ENCODE peak calls at places on chromosome 5, in eight cellular contexts. B is pancreas; Q is heart right ventricle; E is upper lobe of right lung; T is activated CD8-positive, alpha-beta T cell treated with anti-CD3 and anti-CD28 coated beads for 36 hours; I is GM12878; O is activated T-cell treated with anti-CD3 and anti-CD28 coated beads, Interleukin-2, amount 50 U/mL, for 72 hours; A is activated naive CD8-positive, alpha-beta T cell treated with anti-CD3 and anti-CD28 coated beads, Interleukin-2, amount 50 U/mL, for 24 hours. K is an unnamed sample.
A peak's percentile ranks its signal among the peaks of the same experiment; 100 is the strongest.

GRCh38 chr5:88813244-88813643 is 69.7 kb downstream of the MEF2C start:
- ATAC-seq in O (no peak), A (no peak), I (peak; percentile 27), Q (peak; percentile 45), E (peak; percentile 78), B (no peak), T (no peak), K (no peak)

GRCh38 chr5:91293131-91293530 is 90.0 kb downstream of the ARRDC3 start:
- ATAC-seq in E (no peak), Q (no peak), A (peak; percentile 60), O (peak; percentile 81), T (peak; percentile 76), I (peak; percentile 79), B (peak; percentile 18), K (no peak)

GRCh38 chr5:14767942-14768837 is 103.4 kb downstream of the ANKH start:
- ATAC-seq in E (no peak), O (no peak), T (no peak), B (peak; percentile 30), Q (no peak), A (no peak), I (no peak), K (no peak)

GRCh38 chr5:34598177-34598794 is 57.8 kb upstream of the RAI14 start:
- ATAC-seq in O (peak; percentile 74), T (no peak), A (no peak), I (no peak), E (peak; percentile 28), B (peak; percentile 40), Q (peak; percentile 47), K (peak; percentile 94)

GRCh38 chr5:143405063-143405746 is 1.7 kb upstream of the NR3C1 start:
- ATAC-seq in T (peak; percentile 55), B (peak; percentile 57), A (peak; percentile 53), Q (peak; percentile 78), E (peak; percentile 60), I (peak; percentile 49), O (peak; percentile 46), K (peak; percentile 60)

GRCh38 chr5:150210644-150211043 is 20.8 kb downstream of the SLC6A7 start:
- ATAC-seq in T (no peak), B (no peak), Q (no peak), O (no peak), E (no peak), I (no peak), A (no peak), K (no peak)

GRCh38 chr5:132300572-132301340 is 6.6 kb downstream of the SLC22A4 start:
- ATAC-seq in T (no peak), Q (peak; percentile 61), O (no peak), A (no peak), B (peak; percentile 34), I (no peak), E (no peak), K (no peak)

GRCh38 chr5:137695651-137696428 is 40.0 kb downstream of the KLHL3 start:
- ATAC-seq in Q (peak; percentile 82), E (peak; percentile 34), T (peak; percentile 53), I (no peak), O (peak; percentile 65), B (no peak), A (peak; percentile 56), K (peak; percentile 23)

GRCh38 chr5:95816803-95817202 is 5.7 kb downstream of the GLRX start:
- ATAC-seq in O (no peak), E (no peak), T (no peak), A (no peak), B (no peak), Q (no peak), I (no peak), K (no peak)

GRCh38 chr5:55636711-55637110 is 75.4 kb downstream of the SLC38A9 start:
- ATAC-seq in I (no peak), O (peak; percentile 52), T (no peak), B (peak; percentile 69), A (no peak), E (peak; percentile 90), Q (peak; percentile 36), K (peak; percentile 42)

GRCh38 chr5:146344155-146345118 is 5.8 kb downstream of the POU4F3 start:
- ATAC-seq in T (peak; percentile 37), Q (no peak), I (peak; percentile 28), B (peak; percentile 30), E (peak; percentile 13), O (no peak), A (no peak), K (no peak)

GRCh38 chr5:156052697-156053455 is 274.1 kb upstream of the SGCD start:
- ATAC-seq in T (no peak), O (no peak), Q (peak; percentile 49), E (peak; percentile 15), B (peak; percentile 40), I (no peak), A (no peak), K (no peak)

GRCh38 chr5:54017580-54017979 is 292.8 kb downstream of the ARL15 start:
- ATAC-seq in O (no peak), E (no peak), A (no peak), B (no peak), I (no peak), T (no peak), Q (no peak), K (no peak)

GRCh38 chr5:68540798-68541590 is 325.4 kb downstream of the PIK3R1 start:
- ATAC-seq in Q (no peak), T (no peak), E (no peak), A (no peak), I (no peak), B (no peak), O (no peak), K (no peak)

GRCh38 chr5:5638193-5638592 is 215.7 kb downstream of the ICE1 start:
- ATAC-seq in Q (peak; percentile 85), T (no peak), I (no peak), B (no peak), O (no peak), E (peak; percentile 84), A (no peak), K (no peak)

GRCh38 chr5:31671339-31671741 is 32.4 kb downstream of the PDZD2 start:
- ATAC-seq in O (no peak), Q (peak; percentile 84), A (no peak), T (no peak), B (no peak), E (no peak), I (no peak), K (no peak)

GRCh38 chr5:139361821-139362429 is 20.3 kb downstream of the PAIP2 start:
- ATAC-seq in T (no peak), I (no peak), B (no peak), O (no peak), E (no peak), A (no peak), Q (no peak), K (no peak)

GRCh38 chr5:176447538-176447981 is 625 bp upstream of the FAF2 start:
- ATAC-seq in B (peak; percentile 44), A (peak; percentile 3), I (peak; percentile 56), O (peak; percentile 33), E (peak; percentile 53), Q (peak; percentile 63), T (peak; percentile 1), K (peak; percentile 11)

GRCh38 chr5:169003721-169004481 is 297.0 kb downstream of the SLIT3 start:
- ATAC-seq in Q (no peak), T (no peak), B (no peak), A (no peak), O (no peak), E (no peak), I (no peak), K (no peak)

GRCh38 chr5:31918739-31919138 is 255.4 kb downstream of the GOLPH3 start:
- ATAC-seq in B (no peak), I (no peak), T (no peak), O (no peak), E (no peak), A (no peak), Q (no peak), K (no peak)

GRCh38 chr5:9183989-9184388 is 361.9 kb downstream of the SEMA5A start:
- ATAC-seq in B (no peak), O (no peak), A (no peak), Q (peak; percentile 75), T (no peak), I (no peak), E (no peak), K (no peak)

GRCh38 chr5:59109383-59109782 is 526.5 kb downstream of the RAB3C start:
- ATAC-seq in E (no peak), O (no peak), Q (no peak), A (no peak), B (no peak), T (no peak), I (no peak), K (no peak)

GRCh38 chr5:18420711-18421110 is 786.5 kb downstream of the TAF11L14 start:
- ATAC-seq in B (no peak), Q (no peak), A (no peak), I (no peak), O (no peak), E (no peak), T (no peak), K (no peak)

GRCh38 chr5:178143901-178144300 is 9.8 kb downstream of the NHP2 start:
- ATAC-seq in Q (peak; percentile 82), I (no peak), T (no peak), A (no peak), E (peak; percentile 60), O (no peak), B (no peak), K (no peak)

GRCh38 chr5:97098864-97099454 is 43.5 kb downstream of the LIX1 start:
- ATAC-seq in O (no peak), A (no peak), Q (peak; percentile 31), T (no peak), I (peak; percentile 69), B (no peak), E (no peak), K (no peak)

GRCh38 chr5:154627711-154628678 is 127.2 kb upstream of the LARP1 start:
- ATAC-seq in Q (no peak), B (no peak), E (peak; percentile 67), A (no peak), O (no peak), I (no peak), T (no peak), K (peak; percentile 67)

GRCh38 chr5:52727568-52727967 is 60.1 kb upstream of the ITGA1 start:
- ATAC-seq in Q (peak; percentile 90), I (no peak), A (no peak), O (no peak), E (peak; percentile 79), T (no peak), B (peak; percentile 48), K (peak; percentile 55)

GRCh38 chr5:67353500-67353931 is 156.9 kb upstream of the CD180 start:
- ATAC-seq in B (peak; percentile 79), T (no peak), O (no peak), I (no peak), E (peak; percentile 81), Q (no peak), A (no peak), K (no peak)

GRCh38 chr5:113282470-113282869 is 152.3 kb downstream of the TSSK1B start:
- ATAC-seq in Q (no peak), B (peak; percentile 51), A (no peak), I (no peak), O (no peak), E (no peak), T (no peak), K (no peak)